ENCODE peak calls at places on chromosomes 16 and 17, in five cellular contexts. E, K, V, G and A are unnamed samples.
A peak's percentile ranks its signal among the peaks of the same experiment; 100 is the strongest.

GRCh38 chr17:42980274-42980765 is at the start of gene RUNDC1:
- DNase-seq in K (peak; percentile 96), V (peak; percentile 54), G (peak; percentile 87), E (peak; percentile 94), A (peak; percentile 98)

GRCh38 chr16:54687043-54687655 is 243.5 kb upstream of the IRX5 start:
- DNase-seq in G (no peak), V (no peak), E (no peak), K (no peak), A (no peak)

GRCh38 chr16:149024-149675 is 3.3 kb upstream of the HBZ start:
- DNase-seq in G (no peak), V (no peak), E (no peak), K (no peak), A (no peak)

GRCh38 chr17:42699415-42699740 is 17.0 kb downstream of the CNTNAP1 start:
- DNase-seq in V (no peak), G (no peak), E (no peak), K (no peak), A (no peak)

GRCh38 chr16:86010680-86011141 is 111.7 kb downstream of the IRF8 start:
- DNase-seq in V (no peak), K (no peak), E (no peak), G (no peak), A (no peak)

GRCh38 chr16:66228791-66229190 is 137.7 kb upstream of the CDH5 start:
- DNase-seq in G (no peak), E (no peak), K (no peak), V (no peak), A (no peak)

GRCh38 chr17:59327136-59327878 is 4.1 kb upstream of the YPEL2 start:
- DNase-seq in V (no peak), G (no peak), K (no peak), E (no peak), A (no peak)

GRCh38 chr17:68197997-68198930 is 49.6 kb upstream of the AMZ2 start:
- DNase-seq in K (no peak), E (no peak), G (no peak), V (no peak), A (peak; percentile 50)

GRCh38 chr16:8887952-8888560 is 5.9 kb downstream of the LITAFD start:
- DNase-seq in K (no peak), G (no peak), V (no peak), E (peak; percentile 89), A (peak; percentile 77)

GRCh38 chr17:76585048-76585648 is 512 bp downstream of the ST6GALNAC2 start:
- DNase-seq in V (no peak), K (no peak), G (no peak), E (peak; percentile 45), A (peak; percentile 55)

GRCh38 chr16:66947302-66948033 is 12.2 kb downstream of the CES2 start:
- DNase-seq in V (no peak), E (peak; percentile 69), G (peak; percentile 72), K (peak; percentile 96), A (peak; percentile 83)

GRCh38 chr16:720990-721764 is at the start of gene ANTKMT:
- DNase-seq in V (no peak), E (peak; percentile 83), K (no peak), G (peak; percentile 76), A (peak; percentile 84)

GRCh38 chr17:1034652-1035210 is 37.8 kb downstream of the TIMM22 start:
- DNase-seq in K (no peak), E (no peak), G (no peak), V (no peak), A (no peak)

GRCh38 chr16:87180069-87180468 is 137.1 kb downstream of the C16orf95 start:
- DNase-seq in E (no peak), G (no peak), V (no peak), K (no peak), A (no peak)

GRCh38 chr17:64157669-64158180 is 27.8 kb upstream of the ERN1 start:
- DNase-seq in K (no peak), E (no peak), G (no peak), V (no peak), A (no peak)

GRCh38 chr16:70700101-70701020 is 14.5 kb upstream of the MTSS2 start:
- DNase-seq in K (no peak), G (peak; percentile 80), V (no peak), E (peak; percentile 82), A (peak; percentile 91)

GRCh38 chr16:87464691-87465300 is 28.0 kb downstream of the ZCCHC14 start:
- DNase-seq in E (peak; percentile 84), V (no peak), K (peak; percentile 94), G (peak; percentile 47), A (peak; percentile 86)

GRCh38 chr17:13925579-13925978 is 143.7 kb upstream of the COX10 start:
- DNase-seq in G (no peak), V (no peak), E (no peak), K (no peak), A (no peak)

GRCh38 chr17:29726721-29727252 is 104.1 kb upstream of the CORO6 start:
- DNase-seq in G (no peak), V (no peak), K (peak; percentile 31), E (no peak), A (no peak)

GRCh38 chr17:51454456-51454978 is 194.2 kb downstream of the UTP18 start:
- DNase-seq in G (no peak), V (no peak), E (no peak), K (no peak), A (no peak)

GRCh38 chr17:2057130-2057713 is 2.3 kb downstream of the HIC1 start:
- DNase-seq in K (no peak), G (no peak), V (no peak), E (no peak), A (no peak)

GRCh38 chr17:17563530-17563929 is 28.0 kb downstream of the PEMT start:
- DNase-seq in V (no peak), K (no peak), G (no peak), E (no peak), A (no peak)

GRCh38 chr17:76139801-76140660 is 1.0 kb downstream of the FOXJ1 start:
- DNase-seq in E (peak; percentile 23), G (no peak), V (no peak), K (no peak), A (peak; percentile 63)

GRCh38 chr17:29615492-29616299 is 7.0 kb downstream of the CORO6 start:
- DNase-seq in K (peak; percentile 96), V (no peak), G (peak; percentile 81), E (peak; percentile 84), A (peak; percentile 84)

GRCh38 chr16:1999866-2000514 is 9.6 kb downstream of the ZNF598 start:
- DNase-seq in E (no peak), K (no peak), G (no peak), V (no peak), A (no peak)
- TF ChIP-seq POLR2A in E (no peak), K (no peak), G (no peak), V (no peak), A (no peak)

GRCh38 chr16:68273896-68274295 is 9.6 kb downstream of the SLC7A6 start:
- DNase-seq in V (no peak), K (no peak), G (no peak), E (no peak), A (no peak)

GRCh38 chr16:68273459-68273858 is 9.1 kb downstream of the SLC7A6 start:
- DNase-seq in K (no peak), E (no peak), V (no peak), G (no peak), A (no peak)

GRCh38 chr16:68276223-68276622 is 11.9 kb downstream of the SLC7A6 start:
- DNase-seq in V (no peak), E (no peak), G (no peak), K (no peak), A (no peak)

GRCh38 chr16:68274441-68274840 is 10.1 kb downstream of the SLC7A6 start:
- DNase-seq in G (no peak), K (no peak), V (no peak), E (no peak), A (no peak)

GRCh38 chr16:68275611-68276191 is 11.4 kb downstream of the SLC7A6 start:
- DNase-seq in K (no peak), G (no peak), E (no peak), V (no peak), A (no peak)
- H3K36me3 ChIP-seq in K (peaks cover 67% of the 10 kb centered on the region), G (no peaks in the 10 kb centered on the region), E (peaks cover 53% of the 10 kb centered on the region), V (peaks cover 25% of the 10 kb centered on the region), A (peaks cover 17% of the 10 kb centered on the region)

GRCh38 chr17:81459224-81459623 is 53.4 kb downstream of the ACTG1 start:
- DNase-seq in G (no peak), K (no peak), V (no peak), E (no peak), A (no peak)
- TF ChIP-seq POLR2A in G (no peak), K (no peak), V (no peak), E (peak; percentile 18), A (no peak)

GRCh38 chr17:78997231-78997741 is 12.3 kb downstream of the CANT1 start:
- DNase-seq in G (no peak), E (no peak), K (no peak), V (no peak), A (no peak)
- H3K36me3 ChIP-seq in G (no peaks in the 10 kb centered on the region), E (peaks cover 75% of the 10 kb centered on the region), K (peaks cover 59% of the 10 kb centered on the region), V (peaks cover 97% of the 10 kb centered on the region), A (peaks cover 23% of the 10 kb centered on the region)

GRCh38 chr17:4968166-4968915 is 724 bp upstream of the SPAG7 start:
- DNase-seq in G (no peak), E (no peak), V (no peak), K (no peak), A (peak; percentile 64)

GRCh38 chr17:4969551-4970231 is 2.1 kb upstream of the SPAG7 start:
- DNase-seq in G (no peak), V (no peak), E (no peak), K (no peak), A (no peak)

GRCh38 chr17:4968916-4969550 is 1.4 kb upstream of the SPAG7 start:
- DNase-seq in V (no peak), K (no peak), G (no peak), E (peak; percentile 47), A (no peak)

GRCh38 chr17:4966844-4967538 is 626 bp downstream of the SPAG7 start:
- DNase-seq in G (peak; percentile 100), K (peak; percentile 100), E (peak; percentile 99), V (peak; percentile 96), A (peak; percentile 99)

GRCh38 chr17:4967539-4968165 is at the start of gene SPAG7:
- DNase-seq in V (peak; percentile 88), G (peak; percentile 96), E (peak; percentile 95), K (peak; percentile 99), A (peak; percentile 94)
- TF ChIP-seq POLR2A in V (no peak), G (peak; percentile 73), E (peak; percentile 68), K (peak; percentile 70), A (peak; percentile 75)

DNA sequence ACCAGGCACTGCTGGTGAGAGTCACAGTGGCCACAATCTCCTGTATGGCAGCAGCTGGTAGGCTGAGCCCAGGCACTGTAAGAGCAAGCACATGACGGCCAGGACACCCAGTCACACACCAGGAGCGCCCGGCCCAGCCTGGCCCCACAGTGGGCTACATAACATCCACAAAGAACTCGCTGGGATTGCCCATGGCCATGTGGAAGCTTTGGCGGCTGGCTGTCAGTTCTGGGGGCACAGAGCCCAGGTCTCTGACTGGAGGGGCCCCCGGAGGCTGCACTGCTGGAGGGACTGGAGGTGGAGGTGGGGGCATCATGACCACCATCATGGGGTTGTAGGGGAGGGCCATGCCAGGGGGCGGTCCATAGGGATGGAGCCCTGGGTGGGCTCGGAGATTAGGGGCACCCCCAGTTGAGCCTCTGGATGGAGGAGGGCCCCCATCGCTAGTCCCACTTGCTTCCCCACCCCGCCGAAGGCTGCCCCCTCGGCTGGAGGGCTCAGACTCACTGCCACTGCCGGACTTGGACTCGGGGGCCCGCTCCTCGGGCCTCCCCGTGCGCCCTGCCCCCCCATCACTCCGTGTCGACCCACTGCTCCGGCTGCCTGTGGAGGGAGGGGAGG is 6.1 kb downstream of the ACADVL start:
- DNase-seq in G (no peak), K (no peak), E (no peak), V (no peak), A (no peak)
- H3K36me3 ChIP-seq in G (no peaks in the 10 kb centered on the region), K (peaks cover 100% of the 10 kb centered on the region), E (peaks cover 92% of the 10 kb centered on the region), V (peaks cover 99% of the 10 kb centered on the region), A (peaks cover 86% of the 10 kb centered on the region)